ENCODE peak calls at places on chromosomes 2 and 18, in four cellular contexts. A is Caki2, T is anterior cingulate cortex, P is substantia nigra. M is an unnamed sample.

GRCh38 chr18:10487161-10487560 is 32.7 kb downstream of the APCDD1 start:
- DNase-seq in A (no peak), T (no peak), P (no peak), M (no peak)

GRCh38 chr2:80854831-80855230 is 550.3 kb upstream of the LRRTM1 start:
- DNase-seq in A (no peak), T (no peak), P (no peak), M (no peak)

GRCh38 chr2:74502720-74503505 is 3.5 kb upstream of the LBX2 start:
- DNase-seq in A (peak; percentile 78), T (no peak), P (no peak), M (peak; percentile 85)

GRCh38 chr2:70104231-70105111 is 17.2 kb downstream of the PCBP1 start:
- DNase-seq in A (peak; percentile 72), T (no peak), P (no peak), M (no peak)

GRCh38 chr2:199273043-199273647 is 184.6 kb downstream of the SATB2 start:
- DNase-seq in A (no peak), T (no peak), P (no peak), M (no peak)

GRCh38 chr2:38381381-38382143 is 4.5 kb upstream of the ATL2 start:
- DNase-seq in A (no peak), T (no peak), P (no peak), M (no peak)

GRCh38 chr2:9146656-9147055 is 60.0 kb upstream of the ASAP2 start:
- DNase-seq in A (no peak), T (no peak), P (no peak), M (no peak)

GRCh38 chr2:30231726-30232026 is 342 bp downstream of the LBH start:
- DNase-seq in A (no peak), T (no peak), P (no peak), M (no peak)

GRCh38 chr2:215880970-215881369 is 132.4 kb downstream of the MREG start:
- DNase-seq in A (no peak), T (no peak), P (no peak), M (no peak)

GRCh38 chr2:37802899-37803379 is 122.1 kb upstream of the RMDN2 start:
- DNase-seq in A (peak; percentile 77), T (no peak), P (no peak), M (no peak)

GRCh38 chr2:230308402-230309000 is 18.5 kb upstream of the SP140L start:
- DNase-seq in A (no peak), T (no peak), P (no peak), M (no peak)

GRCh38 chr2:2464095-2464494 is 133.0 kb upstream of the MYT1L start:
- DNase-seq in A (no peak), T (no peak), P (no peak), M (no peak)

GRCh38 chr18:28109781-28110460 is 67.0 kb downstream of the CDH2 start:
- DNase-seq in A (no peak), T (no peak), P (no peak), M (no peak)

GRCh38 chr2:154452906-154453493 is 245.5 kb upstream of the KCNJ3 start:
- DNase-seq in A (peak; percentile 11), T (no peak), P (no peak), M (no peak)

GRCh38 chr18:23718243-23718720 is 29.0 kb downstream of the LAMA3 start:
- DNase-seq in A (peak; percentile 76), T (no peak), P (no peak), M (no peak)

GRCh38 chr2:235542728-235543125 is 48.9 kb downstream of the AGAP1 start:
- DNase-seq in A (no peak), T (no peak), P (no peak), M (no peak)

GRCh38 chr2:108538000-108538625 is 3.8 kb downstream of the LIMS1 start:
- DNase-seq in A (no peak), T (no peak), P (no peak), M (no peak)

GRCh38 chr18:48826271-48826670 is 124.5 kb downstream of the SMAD7 start:
- DNase-seq in A (no peak), T (no peak), P (no peak), M (no peak)

GRCh38 chr2:187091664-187092063 is 242.7 kb upstream of the ZSWIM2 start:
- DNase-seq in A (no peak), T (no peak), P (no peak), M (no peak)

GRCh38 chr18:6004683-6005082 is 109.4 kb upstream of the TMEM200C start:
- DNase-seq in A (no peak), T (no peak), P (no peak), M (no peak)

GRCh38 chr2:187514930-187515329 is 39.3 kb downstream of the TFPI start:
- DNase-seq in A (no peak), T (no peak), P (no peak), M (no peak)

GRCh38 chr2:218138047-218138446 is 12.2 kb downstream of the CXCR2 start:
- DNase-seq in A (no peak), T (no peak), P (no peak), M (no peak)

GRCh38 chr2:221518201-221518936 is 53.7 kb downstream of the EPHA4 start:
- DNase-seq in A (no peak), T (no peak), P (no peak), M (no peak)

GRCh38 chr18:76747676-76748075 is 74.7 kb upstream of the ZNF236 start:
- DNase-seq in A (no peak), T (no peak), P (no peak), M (no peak)

GRCh38 chr2:42558827-42559226 is 9.6 kb upstream of the MTA3 start:
- DNase-seq in A (peak; percentile 10), T (no peak), P (no peak), M (no peak)

GRCh38 chr2:42281682-42282081 is 79.3 kb downstream of the COX7A2L start:
- DNase-seq in A (no peak), T (no peak), P (no peak), M (no peak)

GRCh38 chr18:515838-516237 is 15.3 kb upstream of the COLEC12 start:
- DNase-seq in A (no peak), T (no peak), P (no peak), M (no peak)

GRCh38 chr2:236178921-236179652 is 10.9 kb upstream of the GBX2 start:
- DNase-seq in A (no peak), T (no peak), P (no peak), M (no peak)

GRCh38 chr2:158747346-158747745 is 47.8 kb upstream of the DAPL1 start:
- DNase-seq in A (no peak), T (no peak), P (no peak), M (no peak)

GRCh38 chr18:36338420-36338933 is 41.0 kb downstream of the FHOD3 start:
- DNase-seq in A (no peak), T (no peak), P (no peak), M (no peak)

GRCh38 chr18:23824704-23825103 is 135.5 kb downstream of the LAMA3 start:
- DNase-seq in A (no peak), T (no peak), P (no peak), M (no peak)

M was measured in psoas muscle.